ENCODE peak calls at places on chromosomes 16 and 17, in five cellular contexts. H is breast epithelium, B is ovary, K is upper lobe of left lung, U is adrenal gland. F is an unnamed sample.

GRCh38 chr16:29809850-29810698 is 1.9 kb upstream of the PRRT2 start:
- DNase-seq in H (no peak), B (peak), K (no peak), U (no peak), F (peak)

GRCh38 chr17:17710355-17710727 is 29.1 kb downstream of the RAI1 start:
- DNase-seq in H (no peak), B (no peak), K (no peak), U (no peak), F (no peak)

GRCh38 chr17:28160610-28161009 is 118.1 kb downstream of the NLK start:
- DNase-seq in H (no peak), B (no peak), K (no peak), U (no peak), F (no peak)

GRCh38 chr17:61551255-61551742 is 39.7 kb downstream of the NACA2 start:
- DNase-seq in H (no peak), B (no peak), K (no peak), U (no peak), F (no peak)

GRCh38 chr17:75181608-75182318 is 996 bp downstream of the SUMO2 start:
- DNase-seq in H (no peak), B (peak), K (peak), U (no peak), F (no peak)

GRCh38 chr16:23532448-23532847 is 22.2 kb upstream of the GGA2 start:
- DNase-seq in H (no peak), B (no peak), K (no peak), U (no peak), F (no peak)

GRCh38 chr17:75535119-75535537 is 9.6 kb downstream of the LLGL2 start:
- DNase-seq in H (no peak), B (no peak), K (peak), U (no peak), F (no peak)

GRCh38 chr17:46977348-46977747 is 1.7 kb downstream of the RPRML start:
- DNase-seq in H (no peak), B (no peak), K (no peak), U (no peak), F (no peak)

GRCh38 chr17:56029980-56030624 is 123.2 kb upstream of the ANKFN1 start:
- DNase-seq in H (no peak), B (no peak), K (no peak), U (no peak), F (no peak)

GRCh38 chr16:14640538-14640937 is 7.8 kb downstream of the BFAR start:
- DNase-seq in H (no peak), B (no peak), K (no peak), U (no peak), F (no peak)

GRCh38 chr16:76970087-76970744 is 220.8 kb upstream of the MON1B start:
- DNase-seq in H (no peak), B (no peak), K (no peak), U (peak), F (no peak)

GRCh38 chr16:81861503-81861902 is 82.4 kb downstream of the PLCG2 start:
- DNase-seq in H (no peak), B (no peak), K (no peak), U (no peak), F (no peak)

GRCh38 chr16:53043986-53044571 is 8.6 kb downstream of the CHD9NB start:
- DNase-seq in H (no peak), B (no peak), K (no peak), U (no peak), F (no peak)

GRCh38 chr17:27342059-27342458 is 48.1 kb downstream of the WSB1 start:
- DNase-seq in H (no peak), B (no peak), K (no peak), U (no peak), F (no peak)

DNA sequence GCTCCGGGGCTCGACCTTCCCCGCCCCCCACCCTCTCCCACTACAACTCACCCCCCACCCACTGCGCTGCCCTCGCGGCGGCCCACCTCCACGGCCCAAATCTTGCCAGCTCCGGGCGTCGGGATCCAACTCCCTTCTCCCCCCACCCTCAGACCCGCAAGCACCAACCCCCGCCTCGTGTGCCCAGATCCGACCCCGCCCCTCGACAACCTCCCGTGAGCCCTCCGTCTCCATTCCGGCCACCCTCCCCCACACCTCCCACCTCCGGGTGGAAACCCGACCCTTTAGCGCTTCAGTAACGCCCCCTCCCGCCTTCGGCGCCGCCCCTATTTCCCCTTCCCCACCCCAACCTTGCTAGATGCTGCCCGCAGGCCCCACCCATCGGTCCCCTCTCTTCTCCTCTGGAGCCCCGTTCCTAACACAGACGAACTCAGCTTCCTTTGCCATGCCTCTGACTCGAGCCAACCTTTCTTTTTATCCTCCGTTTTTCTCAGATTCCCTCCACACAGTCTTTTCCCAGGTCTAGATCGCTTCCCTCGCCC is 717 bp downstream of the UBE2Z start:
- DNase-seq in H (peak), B (peak), K (peak), U (peak), F (peak)
- TF ChIP-seq POLR2A in H (no peak), B (no peak), K (no peak), U (no peak), F (no peak)

DNA sequence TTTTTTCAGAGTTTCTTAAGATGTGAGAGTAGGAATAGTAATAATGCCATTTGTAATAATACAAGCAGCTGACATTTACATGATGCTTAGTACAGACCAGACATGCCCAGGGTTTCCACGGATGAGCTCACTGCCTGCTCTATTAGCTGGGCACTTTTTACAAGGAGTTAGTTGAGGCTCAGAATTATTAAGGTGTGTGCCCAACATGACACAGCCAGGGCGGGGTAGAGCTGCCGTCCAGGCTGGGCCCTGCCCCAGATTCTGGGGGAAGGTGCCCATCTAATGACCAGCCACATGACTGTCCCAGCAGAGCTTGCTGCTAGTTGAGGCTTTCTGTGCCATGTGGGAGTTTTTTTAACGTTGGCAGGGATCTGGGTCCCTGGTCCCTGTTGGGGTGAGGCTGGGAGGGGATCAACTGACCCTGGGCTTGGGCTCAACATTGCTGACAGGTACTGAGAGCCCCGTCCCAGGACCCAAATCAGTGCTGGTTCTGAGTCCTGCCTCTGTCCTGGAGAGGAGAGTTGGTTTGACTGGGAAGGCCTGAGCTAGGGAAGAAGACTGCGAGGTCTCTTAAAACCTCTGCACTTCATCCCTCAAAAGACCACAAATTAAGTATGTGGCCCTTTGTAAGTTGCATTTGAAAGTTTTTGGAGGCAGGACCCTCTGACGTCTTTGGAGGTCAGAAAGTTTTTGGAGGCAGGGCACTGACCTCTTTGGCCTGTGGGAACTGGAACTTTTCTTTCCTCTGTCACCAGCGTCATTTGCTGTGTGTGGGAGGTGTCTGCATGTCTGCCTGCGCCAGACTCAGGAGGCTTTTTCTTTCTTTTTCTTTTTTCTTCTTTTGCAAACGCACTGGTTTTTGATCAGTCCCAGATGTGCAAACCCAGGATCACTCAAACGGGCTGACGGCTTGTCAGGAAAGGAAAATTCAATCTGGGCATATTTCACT is 2.2 kb downstream of the CRISPLD2 start:
- DNase-seq in H (no peak), B (peak), K (no peak), U (no peak), F (no peak)
- TF ChIP-seq POLR2A in H (peak), B (no peak), K (peak), U (peak), F (no peak)

DNA sequence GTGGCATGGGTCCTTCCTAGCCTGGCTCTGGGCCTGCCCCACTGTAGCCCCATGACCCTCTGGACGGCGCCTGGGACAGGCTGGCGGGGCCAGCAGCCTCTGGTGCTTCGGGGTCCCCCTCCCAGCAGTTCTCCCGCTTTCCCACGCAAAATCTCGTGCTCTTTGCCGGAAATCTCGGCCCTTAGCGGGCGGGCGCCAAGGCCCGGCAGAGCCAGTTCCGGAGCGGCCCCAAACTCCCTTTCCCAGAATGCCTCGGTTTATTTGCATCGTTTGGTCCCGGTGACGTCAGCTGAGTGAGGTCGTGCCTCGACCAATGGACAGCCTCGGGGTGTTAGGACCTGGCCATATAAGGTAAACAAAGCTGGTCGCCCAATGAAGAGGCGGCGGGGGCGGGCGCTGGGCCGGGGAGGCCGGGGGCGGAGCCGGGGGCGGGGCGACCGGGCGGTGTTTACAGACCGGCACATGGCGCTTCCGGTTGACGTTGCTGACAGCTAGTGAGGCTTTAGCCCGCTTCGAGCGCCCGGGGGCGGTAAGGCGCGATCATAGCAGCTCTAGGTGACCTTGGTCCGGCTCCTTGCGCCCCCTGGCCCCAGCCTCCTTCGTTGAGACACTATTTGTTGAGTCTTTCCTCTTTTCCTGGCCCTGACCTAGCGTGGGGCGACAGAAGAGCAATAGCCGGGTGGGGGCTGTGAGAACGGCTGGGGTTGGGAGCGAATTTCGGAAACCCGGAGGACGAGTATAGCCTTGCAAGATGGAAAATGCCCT is 1.5 kb upstream of the UBALD1 start:
- DNase-seq in H (peak), B (peak), K (peak), U (peak), F (peak)
- TF ChIP-seq POLR2A in H (peak), B (peak), K (peak), U (peak), F (peak)

GRCh38 chr17:41579484-41580243 is 7.0 kb downstream of the KRT14 start:
- DNase-seq in H (peak), B (peak), K (peak), U (peak), F (peak)
- TF ChIP-seq POLR2A in H (peak), B (no peak), K (no peak), U (no peak), F (no peak)

GRCh38 chr16:67528870-67529638 is 425 bp downstream of the RIPOR1 start:
- DNase-seq in H (no peak), B (peak), K (peak), U (peak), F (no peak)

GRCh38 chr16:67528222-67528869 is at the start of gene RIPOR1:
- DNase-seq in H (no peak), B (peak), K (peak), U (peak), F (peak)

GRCh38 chr16:67529639-67530012 is 997 bp downstream of the RIPOR1 start:
- DNase-seq in H (no peak), B (no peak), K (no peak), U (no peak), F (no peak)

GRCh38 chr16:67525176-67525860 is 3.3 kb upstream of the RIPOR1 start:
- DNase-seq in H (no peak), B (no peak), K (no peak), U (no peak), F (no peak)

DNA sequence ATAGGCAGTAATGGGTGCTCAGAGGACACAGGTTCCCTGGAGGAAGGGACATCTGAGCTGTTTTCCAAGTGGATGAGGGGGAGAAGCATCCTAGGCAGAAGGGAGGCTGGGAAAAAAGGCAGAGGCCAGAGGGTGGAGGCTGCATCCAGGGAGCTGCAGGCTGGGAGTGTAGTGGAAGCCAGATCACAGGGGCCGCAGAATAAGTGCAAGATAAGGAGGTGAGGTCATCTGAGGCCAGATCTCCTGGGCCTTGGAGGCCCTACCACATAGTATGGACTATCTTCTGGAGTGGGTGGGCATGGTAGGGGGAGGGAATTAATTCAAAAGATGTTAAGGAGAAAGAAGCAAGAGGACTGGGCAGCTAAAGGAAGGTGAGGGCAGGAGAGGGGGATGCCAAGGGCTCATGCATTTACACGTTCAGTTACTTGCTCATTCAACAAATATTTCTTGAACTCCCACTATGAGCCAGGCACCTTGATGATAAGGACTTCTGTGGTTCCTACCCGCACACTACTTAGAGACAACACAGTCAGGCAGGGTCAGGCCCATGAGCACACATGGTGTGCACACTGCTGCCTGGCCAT is 2.4 kb upstream of the RIPOR1 start:
- DNase-seq in H (no peak), B (no peak), K (no peak), U (no peak), F (no peak)
- TF ChIP-seq POLR2A in H (no peak), B (no peak), K (no peak), U (no peak), F (no peak)

GRCh38 chr16:67165121-67166034 is 833 bp downstream of the HSF4 start:
- DNase-seq in H (no peak), B (peak), K (no peak), U (no peak), F (no peak)
- TF ChIP-seq POLR2A in H (no peak), B (no peak), K (no peak), U (no peak), F (no peak)

DNA sequence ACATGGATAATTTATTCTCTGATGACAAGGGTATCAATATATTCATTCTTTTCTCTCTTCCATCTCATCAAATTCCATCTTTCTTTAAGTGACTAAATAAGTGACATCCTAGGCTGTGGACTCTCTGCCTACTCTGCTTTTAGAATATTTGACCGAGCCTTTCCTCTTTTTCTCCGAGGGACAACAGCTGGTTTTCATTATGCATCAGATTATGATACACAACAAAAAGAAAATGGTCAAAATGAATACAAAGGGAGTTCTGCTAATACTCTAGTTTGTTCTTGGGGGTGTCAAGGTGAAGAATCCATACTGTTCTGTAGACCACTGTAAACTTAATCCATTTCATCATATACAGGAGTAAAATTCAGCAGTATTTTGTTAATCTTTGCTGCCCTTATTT is 942.6 kb downstream of the KCNJ2 start:
- DNase-seq in H (no peak), B (no peak), K (no peak), U (no peak), F (no peak)
- TF ChIP-seq POLR2A in H (no peak), B (no peak), K (no peak), U (no peak), F (no peak)

GRCh38 chr17:82215095-82215971 is 2.7 kb upstream of the CCDC57 start:
- DNase-seq in H (no peak), B (no peak), K (peak), U (peak), F (no peak)

GRCh38 chr17:82213251-82214011 is 789 bp upstream of the CCDC57 start:
- DNase-seq in H (no peak), B (peak), K (no peak), U (peak), F (peak)

GRCh38 chr17:82215972-82216300 is 3.3 kb upstream of the CCDC57 start:
- DNase-seq in H (no peak), B (no peak), K (no peak), U (no peak), F (no peak)

GRCh38 chr17:82214012-82214628 is 1.5 kb upstream of the CCDC57 start:
- DNase-seq in H (no peak), B (no peak), K (no peak), U (no peak), F (no peak)

GRCh38 chr17:82212331-82213250 is at the start of gene CCDC57:
- DNase-seq in H (peak), B (peak), K (peak), U (peak), F (peak)
- TF ChIP-seq POLR2A in H (peak), B (peak), K (peak), U (no peak), F (peak)

DNA sequence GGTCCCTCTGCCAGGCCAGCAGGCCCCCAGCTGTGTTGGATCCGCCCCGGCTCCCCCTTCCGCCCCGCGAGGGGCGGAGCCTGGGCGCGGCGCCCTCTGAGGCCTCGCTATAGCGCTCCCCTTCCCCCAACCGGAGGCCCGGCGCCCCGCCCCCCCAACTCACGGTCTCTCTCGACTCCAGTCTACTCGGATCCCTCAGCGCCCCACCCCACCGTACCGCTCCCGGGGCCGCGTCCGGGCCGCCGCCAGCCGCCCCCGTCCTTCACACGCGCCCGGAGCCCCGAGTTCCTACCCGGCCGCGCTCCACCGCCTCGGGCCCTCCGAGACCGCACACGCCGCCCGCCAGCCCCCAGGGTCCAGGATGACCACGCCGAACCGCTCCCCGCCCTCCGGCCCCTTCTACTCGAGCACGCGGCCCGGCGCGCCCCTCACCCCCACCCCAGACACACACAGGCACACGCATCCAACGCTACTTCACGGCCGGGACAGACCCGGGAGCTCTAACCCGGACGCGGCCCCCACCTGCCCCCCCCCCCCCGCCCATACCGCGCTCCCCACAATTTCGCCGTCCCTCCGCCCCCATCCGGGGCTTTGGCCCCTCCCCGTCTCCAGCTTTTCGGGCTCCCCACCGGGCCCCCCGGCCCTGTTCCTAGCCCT is 1.4 kb downstream of the PHF23 start:
- DNase-seq in H (no peak), B (peak), K (peak), U (peak), F (peak)
- TF ChIP-seq POLR2A in H (no peak), B (no peak), K (no peak), U (no peak), F (no peak)

GRCh38 chr16:585351-585750 is 4.5 kb upstream of the RAB40C start:
- DNase-seq in H (no peak), B (peak), K (peak), U (peak), F (peak)
- TF ChIP-seq POLR2A in H (no peak), B (no peak), K (no peak), U (no peak), F (no peak)